ENCODE peak calls at places on chromosomes 5 and 9, in nine cellular contexts. R is trophoblast cell, G is neuronal stem cell, S is HCT116, L is IMR-90, J is neural progenitor cell, Y is GM23338, K is mammary epithelial cell, M is GM23248. E is an unnamed sample. For H3K27me3 and H3K4me1, the result is how much of the 10 kb centered on the place peaks cover.

GRCh38 chr9:96137666-96138429 is 164.1 kb downstream of the HSD17B3 start:
- DNase-seq in S (no peak), K (no peak), G (no peak), R (no peak), L (peak), J (no peak), Y (no peak), M (peak), E (no peak)

GRCh38 chr5:147667363-147667762 is 115.2 kb downstream of the JAKMIP2 start:
- DNase-seq in L (no peak), J (no peak), S (no peak), R (no peak), Y (no peak), K (no peak), M (no peak), G (no peak), E (no peak)

GRCh38 chr9:131370638-131371037 is 23.2 kb upstream of the PRRC2B start:
- DNase-seq in S (no peak), M (no peak), G (no peak), K (peak), R (peak), L (no peak), Y (no peak), J (no peak), E (no peak)

GRCh38 chr9:70954126-70954525 is 167.3 kb downstream of the TRPM3 start:
- DNase-seq in J (peak), M (peak), G (peak), K (peak), L (peak), S (peak), Y (peak), R (peak), E (peak)

GRCh38 chr9:111662851-111663823 is 1.7 kb downstream of the GNG10 start:
- DNase-seq in M (no peak), L (no peak), Y (peak), R (peak), S (no peak), J (peak), K (peak), G (no peak), E (peak)

GRCh38 chr5:78360674-78361225 is 333 bp downstream of the SCAMP1 start:
- DNase-seq in M (no peak), G (no peak), L (no peak), S (no peak), K (no peak), R (peak), J (no peak), Y (no peak), E (no peak)

GRCh38 chr5:78985407-78986223 is 505 bp upstream of the ARSB start:
- DNase-seq in Y (peak), S (no peak), M (peak), L (peak), K (peak), J (peak), G (peak), R (peak), E (no peak)

GRCh38 chr5:80255425-80255751 is 460 bp downstream of the SERINC5 start:
- DNase-seq in S (no peak), J (peak), L (peak), R (peak), Y (no peak), G (peak), K (peak), M (peak), E (no peak)

GRCh38 chr9:128523199-128523925 is 18.8 kb downstream of the GLE1 start:
- DNase-seq in R (no peak), K (no peak), L (peak), G (no peak), J (peak), M (peak), Y (peak), S (no peak), E (no peak)

GRCh38 chr9:128819716-128820664 is 1.7 kb downstream of the ENDOG start:
- DNase-seq in S (no peak), R (peak), J (peak), Y (no peak), K (no peak), M (peak), G (no peak), L (no peak), E (no peak)

GRCh38 chr5:89262030-89262429 is 379.0 kb upstream of the MEF2C start:
- DNase-seq in J (no peak), R (no peak), M (no peak), G (no peak), Y (no peak), S (no peak), L (no peak), K (no peak), E (no peak)

GRCh38 chr5:22088517-22088916 is 764.6 kb downstream of the CDH12 start:
- DNase-seq in G (no peak), R (no peak), Y (no peak), S (no peak), J (no peak), K (no peak), L (no peak), M (no peak), E (no peak)

GRCh38 chr9:125852386-125852785 is 105.2 kb downstream of the PBX3 start:
- DNase-seq in K (no peak), S (no peak), L (no peak), Y (no peak), M (no peak), G (no peak), R (no peak), J (no peak), E (no peak)

GRCh38 chr5:65672787-65673186 is 48.0 kb downstream of the SHLD3 start:
- DNase-seq in L (peak), K (peak), Y (no peak), G (no peak), M (peak), J (no peak), R (peak), S (no peak), E (no peak)

GRCh38 chr5:96075579-96076289 is 114.1 kb upstream of the ELL2 start:
- DNase-seq in L (no peak), G (no peak), R (no peak), Y (no peak), S (no peak), K (peak), M (no peak), J (no peak), E (no peak)

GRCh38 chr5:181171782-181172181 is 24.4 kb downstream of the OR2V2 start:
- DNase-seq in R (no peak), L (no peak), Y (no peak), M (no peak), G (no peak), K (no peak), J (no peak), S (no peak), E (no peak)

GRCh38 chr5:54902817-54903473 is 82.4 kb downstream of the ESM1 start:
- DNase-seq in Y (no peak), S (no peak), L (peak), J (no peak), G (no peak), M (peak), R (no peak), K (peak), E (no peak)

GRCh38 chr5:108529381-108529780 is 147.5 kb upstream of the FBXL17 start:
- DNase-seq in M (peak), S (no peak), G (no peak), K (peak), R (no peak), Y (no peak), L (peak), J (no peak), E (no peak)

GRCh38 chr9:116223926-116224325 is 70.3 kb downstream of the PAPPA start:
- DNase-seq in M (no peak), K (no peak), R (no peak), L (peak), Y (no peak), J (no peak), S (no peak), G (no peak), E (no peak)

GRCh38 chr5:127423173-127423798 is 94.2 kb upstream of the PRRC1 start:
- DNase-seq in K (no peak), J (no peak), R (no peak), G (no peak), S (no peak), M (no peak), L (no peak), Y (no peak), E (no peak)

GRCh38 chr9:132948482-132949050 is 4.2 kb upstream of the TSC1 start:
- DNase-seq in G (no peak), K (no peak), R (no peak), S (no peak), L (no peak), J (no peak), Y (no peak), M (no peak), E (no peak)

GRCh38 chr5:154437281-154437965 is 8.4 kb upstream of the SAP30L start:
- DNase-seq in R (no peak), Y (no peak), J (no peak), M (no peak), K (no peak), S (no peak), G (no peak), L (no peak), E (no peak)

GRCh38 chr5:122736086-122736485 is 38.8 kb upstream of the SNX2 start:
- DNase-seq in Y (no peak), G (no peak), S (no peak), R (no peak), M (no peak), K (no peak), L (no peak), J (no peak), E (no peak)
- H3K27me3 ChIP-seq in Y (under half), G (under half), S (under half), R (under half), M (under half), K (under half), L (under half), J (under half), E (under half)

DNA sequence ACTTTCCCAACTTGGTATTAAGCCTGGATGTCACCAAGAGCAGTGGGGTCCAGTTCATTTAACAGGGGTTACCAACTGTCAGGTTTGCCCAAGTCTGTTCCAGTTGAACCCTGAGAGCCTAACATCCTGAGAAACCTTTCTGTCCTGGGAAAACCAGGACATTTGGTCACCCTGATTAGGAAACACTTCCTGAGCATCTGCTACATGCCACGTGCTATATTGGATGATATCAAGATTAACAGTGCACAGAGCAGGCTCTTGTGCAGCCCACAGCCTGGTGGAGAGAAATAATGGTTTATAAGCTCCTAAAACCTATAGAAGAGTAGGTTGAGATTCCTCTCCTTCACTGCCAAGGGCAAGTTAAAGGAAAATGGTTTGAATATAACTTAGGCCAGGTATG is 102.9 kb upstream of the RAD23B start:
- DNase-seq in K (no peak), M (no peak), L (no peak), R (no peak), G (no peak), Y (no peak), S (no peak), J (no peak), E (no peak)
- H3K4me1 ChIP-seq in K (under half), M (under half), L (under half), R (under half), G (under half), Y (under half), S (under half), J (under half), E (under half)

GRCh38 chr5:150523472-150524350 is 15.8 kb downstream of the NDST1 start:
- DNase-seq in K (peak), G (no peak), J (peak), M (peak), Y (peak), R (peak), L (peak), S (peak), E (no peak)
- H3K4me2 ChIP-seq in K (no peak), G (no peak), J (peak), M (no peak), Y (no peak), R (no peak), L (no peak), S (no peak), E (no peak)

GRCh38 chr5:136129445-136129844 is 3.2 kb upstream of the SMAD5 start:
- DNase-seq in L (no peak), G (no peak), Y (no peak), S (no peak), R (peak), M (no peak), K (no peak), J (no peak), E (no peak)
- H3K27me3 ChIP-seq in L (under half), G (under half), Y (under half), S (under half), R (under half), M (under half), K (under half), J (under half), E (under half)

GRCh38 chr5:136039202-136039601 is 10.4 kb downstream of the TGFBI start:
- DNase-seq in K (no peak), J (no peak), L (no peak), Y (no peak), R (no peak), G (no peak), S (no peak), M (peak), E (no peak)
- H3K4me1 ChIP-seq in K (under half), J (under half), L (under half), Y (under half), R (under half), G (under half), S (under half), M (under half), E (under half)

GRCh38 chr9:88783613-88784230 is 207.5 kb upstream of the S1PR3 start:
- DNase-seq in S (no peak), M (no peak), K (no peak), J (peak), L (no peak), G (no peak), R (no peak), Y (no peak), E (no peak)
- H3K4me2 ChIP-seq in S (no peak), M (no peak), K (no peak), J (peak), L (no peak), G (peak), R (no peak), Y (no peak), E (no peak)

DNA sequence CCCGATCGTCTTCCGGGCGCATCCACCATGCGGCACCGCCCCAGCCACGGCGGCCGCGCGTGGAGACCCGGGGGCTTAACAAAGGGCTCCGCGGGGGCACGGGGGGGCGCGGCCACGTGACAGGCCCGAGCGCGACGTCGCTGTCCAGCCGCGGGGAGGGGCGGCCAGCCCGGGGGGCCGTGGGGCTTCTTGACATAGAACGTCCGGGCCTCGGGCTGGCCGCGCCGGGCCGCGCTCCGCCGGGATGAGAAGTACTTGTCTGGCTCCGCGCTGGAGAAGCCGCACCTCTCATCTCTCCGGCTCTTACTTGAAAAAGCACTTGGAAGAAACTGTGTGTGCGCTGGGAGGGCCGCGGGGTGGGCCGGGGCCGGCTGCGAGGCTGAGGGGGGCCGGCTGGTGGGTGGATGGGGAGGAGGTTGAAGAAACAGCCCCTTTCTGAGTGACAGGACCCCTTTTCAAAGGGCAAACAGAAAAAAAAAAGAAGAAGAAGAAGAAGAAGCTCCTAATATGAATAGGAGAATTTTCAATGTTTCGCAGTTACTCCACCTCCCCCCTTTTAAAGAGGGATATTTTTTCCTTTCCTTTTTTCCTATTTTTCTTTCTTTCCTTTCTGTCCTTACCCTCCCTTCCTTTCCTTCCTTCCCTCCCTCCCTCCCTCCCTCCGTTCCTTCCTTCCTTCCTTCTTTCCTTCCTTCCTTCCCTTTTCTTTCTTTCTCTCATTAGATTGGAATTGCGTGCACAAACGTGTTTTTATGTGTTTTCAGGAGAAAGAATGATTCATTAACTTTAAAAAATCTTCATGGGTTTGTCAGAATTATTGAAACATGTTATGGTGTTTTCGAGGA is 21.3 kb downstream of the NR2F1 start:
- DNase-seq in M (peak), Y (peak), S (no peak), R (no peak), G (no peak), K (no peak), L (peak), J (peak), E (no peak)
- H3K27me3 ChIP-seq in M (half or more), Y (half or more), S (under half), R (half or more), G (under half), K (under half), L (under half), J (half or more), E (half or more)

GRCh38 chr5:138051441-138052296 is 18.8 kb upstream of the FAM13B start:
- DNase-seq in Y (no peak), L (no peak), J (no peak), K (no peak), S (no peak), M (no peak), G (no peak), R (no peak), E (no peak)
- H3K4me1 ChIP-seq in Y (under half), L (under half), J (under half), K (under half), S (under half), M (under half), G (under half), R (under half), E (under half)

E was measured in keratinocyte.